ENCODE peak calls at places on chromosomes 13 and 19, in five cellular contexts. One of them, this sample, is unnamed.

GRCh38 chr13:101917833-101918755 is 465.6 kb downstream of the ITGBL1 start:
- DNase-seq in GM18507: no peak
- DNase-seq in NCI-H446 treated with DMSO at 0.1 percent for 48 hours: peak
- DNase-seq in nucleus accumbens: no peak
- DNase-seq in activated T-cell treated with anti-CD3 and anti-CD28 coated beads for 24 hours: no peak
- DNase-seq in this sample: no peak

GRCh38 chr19:49128545-49129237 is 9.3 kb downstream of the PPFIA3 start:
- DNase-seq in nucleus accumbens: no peak
- DNase-seq in NCI-H446 treated with DMSO at 0.1 percent for 48 hours: no peak
- DNase-seq in GM18507: no peak
- DNase-seq in activated T-cell treated with anti-CD3 and anti-CD28 coated beads for 24 hours: no peak
- DNase-seq in this sample: no peak

GRCh38 chr19:17687857-17688784 is at the start of gene UNC13A:
- DNase-seq in NCI-H446 treated with DMSO at 0.1 percent for 48 hours: peak
- DNase-seq in nucleus accumbens: peak
- DNase-seq in activated T-cell treated with anti-CD3 and anti-CD28 coated beads for 24 hours: peak
- DNase-seq in GM18507: no peak
- DNase-seq in this sample: peak

GRCh38 chr13:34179481-34179880 is 361.5 kb downstream of the RFC3 start:
- DNase-seq in GM18507: no peak
- DNase-seq in nucleus accumbens: no peak
- DNase-seq in activated T-cell treated with anti-CD3 and anti-CD28 coated beads for 24 hours: no peak
- DNase-seq in NCI-H446 treated with DMSO at 0.1 percent for 48 hours: no peak
- DNase-seq in this sample: no peak

GRCh38 chr19:2033115-2033824 is 17.8 kb upstream of the BTBD2 start:
- DNase-seq in GM18507: no peak
- DNase-seq in NCI-H446 treated with DMSO at 0.1 percent for 48 hours: no peak
- DNase-seq in nucleus accumbens: no peak
- DNase-seq in activated T-cell treated with anti-CD3 and anti-CD28 coated beads for 24 hours: no peak
- DNase-seq in this sample: no peak

GRCh38 chr13:112141643-112142400 is 74.9 kb downstream of the SOX1 start:
- DNase-seq in GM18507: no peak
- DNase-seq in NCI-H446 treated with DMSO at 0.1 percent for 48 hours: no peak
- DNase-seq in activated T-cell treated with anti-CD3 and anti-CD28 coated beads for 24 hours: no peak
- DNase-seq in nucleus accumbens: no peak
- DNase-seq in this sample: no peak

GRCh38 chr19:55657004-55657747 is 2.3 kb downstream of the U2AF2 start:
- DNase-seq in nucleus accumbens: no peak
- DNase-seq in activated T-cell treated with anti-CD3 and anti-CD28 coated beads for 24 hours: no peak
- DNase-seq in NCI-H446 treated with DMSO at 0.1 percent for 48 hours: no peak
- DNase-seq in GM18507: no peak
- DNase-seq in this sample: peak

GRCh38 chr19:13873776-13874515 is 3.0 kb upstream of the NANOS3 start:
- DNase-seq in GM18507: no peak
- DNase-seq in NCI-H446 treated with DMSO at 0.1 percent for 48 hours: no peak
- DNase-seq in nucleus accumbens: no peak
- DNase-seq in activated T-cell treated with anti-CD3 and anti-CD28 coated beads for 24 hours: no peak
- DNase-seq in this sample: no peak

GRCh38 chr19:16861875-16862274 is 26.9 kb upstream of the F2RL3 start:
- DNase-seq in GM18507: no peak
- DNase-seq in activated T-cell treated with anti-CD3 and anti-CD28 coated beads for 24 hours: no peak
- DNase-seq in nucleus accumbens: no peak
- DNase-seq in NCI-H446 treated with DMSO at 0.1 percent for 48 hours: no peak
- DNase-seq in this sample: no peak

GRCh38 chr19:308471-309205 is 17.4 kb upstream of the PLPP2 start:
- DNase-seq in NCI-H446 treated with DMSO at 0.1 percent for 48 hours: no peak
- DNase-seq in GM18507: no peak
- DNase-seq in activated T-cell treated with anti-CD3 and anti-CD28 coated beads for 24 hours: no peak
- DNase-seq in nucleus accumbens: no peak
- DNase-seq in this sample: no peak

GRCh38 chr13:21812192-21812626 is 141.3 kb downstream of the FGF9 start:
- DNase-seq in NCI-H446 treated with DMSO at 0.1 percent for 48 hours: peak
- DNase-seq in nucleus accumbens: no peak
- DNase-seq in GM18507: no peak
- DNase-seq in activated T-cell treated with anti-CD3 and anti-CD28 coated beads for 24 hours: no peak
- DNase-seq in this sample: no peak

GRCh38 chr19:34994643-34995471 is 5.3 kb upstream of the GRAMD1A start:
- DNase-seq in nucleus accumbens: no peak
- DNase-seq in activated T-cell treated with anti-CD3 and anti-CD28 coated beads for 24 hours: no peak
- DNase-seq in NCI-H446 treated with DMSO at 0.1 percent for 48 hours: no peak
- DNase-seq in GM18507: no peak
- DNase-seq in this sample: no peak

GRCh38 chr19:1066251-1066747 is 668 bp upstream of the ARHGAP45 start:
- DNase-seq in NCI-H446 treated with DMSO at 0.1 percent for 48 hours: no peak
- DNase-seq in GM18507: no peak
- DNase-seq in activated T-cell treated with anti-CD3 and anti-CD28 coated beads for 24 hours: no peak
- DNase-seq in nucleus accumbens: no peak
- DNase-seq in this sample: no peak

GRCh38 chr13:30194906-30195305 is 112.4 kb downstream of the KATNAL1 start:
- DNase-seq in NCI-H446 treated with DMSO at 0.1 percent for 48 hours: no peak
- DNase-seq in nucleus accumbens: no peak
- DNase-seq in GM18507: no peak
- DNase-seq in activated T-cell treated with anti-CD3 and anti-CD28 coated beads for 24 hours: no peak
- DNase-seq in this sample: no peak

GRCh38 chr19:6067975-6068374 is 42.3 kb downstream of the RFX2 start:
- DNase-seq in NCI-H446 treated with DMSO at 0.1 percent for 48 hours: no peak
- DNase-seq in GM18507: no peak
- DNase-seq in nucleus accumbens: no peak
- DNase-seq in activated T-cell treated with anti-CD3 and anti-CD28 coated beads for 24 hours: no peak
- DNase-seq in this sample: no peak

GRCh38 chr19:32456406-32456805 is 50.8 kb downstream of the DPY19L3 start:
- DNase-seq in nucleus accumbens: no peak
- DNase-seq in GM18507: no peak
- DNase-seq in NCI-H446 treated with DMSO at 0.1 percent for 48 hours: no peak
- DNase-seq in activated T-cell treated with anti-CD3 and anti-CD28 coated beads for 24 hours: no peak
- DNase-seq in this sample: no peak

GRCh38 chr13:110294146-110294545 is 12.8 kb downstream of the COL4A1 start:
- DNase-seq in activated T-cell treated with anti-CD3 and anti-CD28 coated beads for 24 hours: no peak
- DNase-seq in GM18507: no peak
- DNase-seq in nucleus accumbens: no peak
- DNase-seq in NCI-H446 treated with DMSO at 0.1 percent for 48 hours: no peak
- DNase-seq in this sample: no peak

GRCh38 chr19:771332-771785 is 20.4 kb downstream of the MISP start:
- DNase-seq in NCI-H446 treated with DMSO at 0.1 percent for 48 hours: peak
- DNase-seq in GM18507: peak
- DNase-seq in activated T-cell treated with anti-CD3 and anti-CD28 coated beads for 24 hours: no peak
- DNase-seq in nucleus accumbens: no peak
- DNase-seq in this sample: peak

GRCh38 chr19:4618019-4618418 is 21.3 kb upstream of the TNFAIP8L1 start:
- DNase-seq in activated T-cell treated with anti-CD3 and anti-CD28 coated beads for 24 hours: no peak
- DNase-seq in nucleus accumbens: no peak
- DNase-seq in NCI-H446 treated with DMSO at 0.1 percent for 48 hours: no peak
- DNase-seq in GM18507: no peak
- DNase-seq in this sample: no peak